ENCODE peak calls at places on chromosomes 3 and 15, in five cellular contexts. A is SK-N-DZ, Q is foreskin fibroblast, O is NCI-H345, R is SK-N-MC. I is an unnamed sample.

GRCh38 chr3:171660126-171660661 is 150.1 kb downstream of the PLD1 start:
- DNase-seq in A (no peak), Q (no peak), O (no peak), R (peak; percentile 75), I (no peak)

GRCh38 chr3:132352556-132353143 is 35.4 kb downstream of the ACP3 start:
- DNase-seq in A (peak; percentile 73), Q (peak; percentile 51), O (peak; percentile 59), R (peak; percentile 60), I (peak; percentile 46)

GRCh38 chr3:47743855-47744254 is 37.8 kb downstream of the SMARCC1 start:
- DNase-seq in A (no peak), Q (no peak), O (no peak), R (no peak), I (no peak)

GRCh38 chr15:77607111-77607893 is 25.4 kb downstream of the LINGO1 start:
- DNase-seq in A (peak; percentile 83), Q (peak; percentile 14), O (no peak), R (no peak), I (no peak)

GRCh38 chr15:91803260-91803659 is 50.2 kb upstream of the SLCO3A1 start:
- DNase-seq in A (no peak), Q (no peak), O (no peak), R (no peak), I (no peak)

GRCh38 chr3:12557472-12558105 is 702 bp downstream of the MKRN2 start:
- DNase-seq in A (no peak), Q (no peak), O (no peak), R (no peak), I (peak; percentile 11)

GRCh38 chr15:40743921-40744809 is 10.9 kb downstream of the RMDN3 start:
- DNase-seq in A (no peak), Q (peak; percentile 83), O (no peak), R (no peak), I (no peak)

GRCh38 chr3:139533781-139534443 is 5.6 kb downstream of the RBP1 start:
- DNase-seq in A (peak; percentile 87), Q (no peak), O (peak; percentile 53), R (peak; percentile 77), I (no peak)

GRCh38 chr3:127151992-127152391 is 40.9 kb upstream of the PRR23E start:
- DNase-seq in A (no peak), Q (peak; percentile 26), O (no peak), R (no peak), I (no peak)

GRCh38 chr3:12751548-12751947 is 7.5 kb downstream of the TMEM40 start:
- DNase-seq in A (no peak), Q (no peak), O (no peak), R (no peak), I (no peak)

GRCh38 chr15:68428431-68428940 is 3.5 kb downstream of the ITGA11 start:
- DNase-seq in A (no peak), Q (no peak), O (no peak), R (no peak), I (no peak)

GRCh38 chr15:60021589-60022378 is 17.7 kb downstream of the FOXB1 start:
- DNase-seq in A (no peak), Q (no peak), O (no peak), R (no peak), I (no peak)

GRCh38 chr15:84702961-84703482 is 12.9 kb downstream of the SEC11A start:
- DNase-seq in A (no peak), Q (peak; percentile 24), O (no peak), R (no peak), I (no peak)

GRCh38 chr3:128112406-128112968 is 11.1 kb downstream of the RUVBL1 start:
- DNase-seq in A (no peak), Q (peak; percentile 83), O (no peak), R (no peak), I (peak; percentile 82)

I was measured in SJSA1.